ENCODE peak calls at places on chromosomes 13 and 19, in seven cellular contexts. W, D, S, X, M, I and Y are unnamed samples.

GRCh38 chr13:40974460-40975407 is 44.4 kb downstream of the ELF1 start:
- DNase-seq in W (peak; percentile 51), D (no peak), S (no peak), X (peak; percentile 58), M (no peak), I (no peak), Y (no peak)

GRCh38 chr13:31998131-31998530 is 33.4 kb upstream of the FRY start:
- DNase-seq in W (no peak), D (no peak), S (no peak), X (peak; percentile 13), M (no peak), I (no peak), Y (peak; percentile 23)

GRCh38 chr19:4971424-4971793 is 2.5 kb downstream of the KDM4B start:
- DNase-seq in W (peak; percentile 55), D (peak; percentile 83), S (no peak), X (no peak), M (no peak), I (no peak), Y (no peak)

GRCh38 chr13:109397285-109397684 is 389.1 kb downstream of the IRS2 start:
- DNase-seq in W (no peak), D (no peak), S (no peak), X (no peak), M (no peak), I (no peak), Y (no peak)

GRCh38 chr13:97921146-97921776 is 32.2 kb upstream of the IPO5 start:
- DNase-seq in W (peak; percentile 61), D (no peak), S (no peak), X (peak; percentile 11), M (no peak), I (no peak), Y (no peak)

GRCh38 chr19:8017808-8018207 is 12.4 kb upstream of the ELAVL1 start:
- DNase-seq in W (no peak), D (peak; percentile 5), S (no peak), X (no peak), M (no peak), I (no peak), Y (no peak)

GRCh38 chr13:40639226-40639681 is 27.2 kb downstream of the FOXO1 start:
- DNase-seq in W (peak; percentile 53), D (no peak), S (no peak), X (no peak), M (no peak), I (no peak), Y (peak; percentile 30)

GRCh38 chr19:53772943-53773342 is 51.2 kb downstream of the NLRP12 start:
- DNase-seq in W (peak; percentile 61), D (peak; percentile 37), S (no peak), X (peak; percentile 83), M (peak; percentile 34), I (no peak), Y (no peak)

GRCh38 chr19:46616631-46617322 is 8.1 kb downstream of the PTGIR start:
- DNase-seq in W (peak; percentile 76), D (peak; percentile 77), S (no peak), X (peak; percentile 83), M (no peak), I (peak; percentile 71), Y (no peak)

GRCh38 chr19:47661161-47661560 is 52.1 kb upstream of the EHD2 start:
- DNase-seq in W (peak; percentile 55), D (no peak), S (peak; percentile 77), X (no peak), M (no peak), I (no peak), Y (no peak)

GRCh38 chr19:3801412-3802096 is 15.4 kb upstream of the MATK start:
- DNase-seq in W (peak; percentile 45), D (peak; percentile 37), S (no peak), X (no peak), M (no peak), I (peak; percentile 34), Y (peak; percentile 43)

GRCh38 chr19:53467138-53467502 is 413 bp upstream of the ZNF813 start:
- DNase-seq in W (no peak), D (no peak), S (peak; percentile 68), X (peak; percentile 28), M (peak; percentile 27), I (peak; percentile 19), Y (peak; percentile 26)

GRCh38 chr13:33874871-33875270 is 56.9 kb downstream of the RFC3 start:
- DNase-seq in W (no peak), D (no peak), S (no peak), X (no peak), M (no peak), I (no peak), Y (no peak)

GRCh38 chr13:79779761-79780160 is 298.8 kb downstream of the NDFIP2 start:
- DNase-seq in W (peak; percentile 90), D (peak; percentile 33), S (no peak), X (peak; percentile 41), M (peak; percentile 23), I (no peak), Y (no peak)

GRCh38 chr19:4653793-4654436 is 14.6 kb downstream of the TNFAIP8L1 start:
- DNase-seq in W (no peak), D (no peak), S (no peak), X (no peak), M (no peak), I (no peak), Y (no peak)

GRCh38 chr13:40083841-40084240 is 428.4 kb downstream of the COG6 start:
- DNase-seq in W (no peak), D (no peak), S (no peak), X (no peak), M (no peak), I (no peak), Y (no peak)

GRCh38 chr19:7224205-7224833 is 69.9 kb downstream of the INSR start:
- DNase-seq in W (peak; percentile 61), D (peak; percentile 79), S (peak; percentile 77), X (no peak), M (peak; percentile 73), I (no peak), Y (peak; percentile 49)

GRCh38 chr19:48436586-48436985 is 9.2 kb upstream of the GRWD1 start:
- DNase-seq in W (no peak), D (no peak), S (no peak), X (no peak), M (no peak), I (no peak), Y (no peak)

GRCh38 chr13:73740681-73741080 is 393.5 kb downstream of the KLF12 start:
- DNase-seq in W (peak; percentile 76), D (no peak), S (no peak), X (no peak), M (no peak), I (no peak), Y (peak; percentile 13)

GRCh38 chr19:46624958-46625661 is at the start of gene PTGIR:
- DNase-seq in W (peak; percentile 92), D (peak; percentile 28), S (peak; percentile 96), X (peak; percentile 62), M (peak; percentile 84), I (peak; percentile 81), Y (peak; percentile 81)

GRCh38 chr19:52270266-52270885 is 989 bp downstream of the ZNF766 start:
- DNase-seq in W (peak; percentile 64), D (no peak), S (no peak), X (peak; percentile 37), M (no peak), I (no peak), Y (no peak)

GRCh38 chr13:51873837-51874236 is 12.1 kb downstream of the CCDC70 start:
- DNase-seq in W (no peak), D (no peak), S (no peak), X (no peak), M (no peak), I (no peak), Y (no peak)
- H3K4me1 ChIP-seq in W (no peaks in the 10 kb centered on the region), D (no peaks in the 10 kb centered on the region), S (no peaks in the 10 kb centered on the region), X (no peaks in the 10 kb centered on the region), M (no peaks in the 10 kb centered on the region), I (peaks cover 3% of the 10 kb centered on the region), Y (no peaks in the 10 kb centered on the region)

GRCh38 chr19:41869374-41869955 is 7.6 kb upstream of the CD79A start:
- DNase-seq in W (no peak), D (no peak), S (no peak), X (no peak), M (no peak), I (no peak), Y (no peak)
- H3K4me1 ChIP-seq in W (no peaks in the 10 kb centered on the region), D (peaks cover 13% of the 10 kb centered on the region), S (peaks cover 10% of the 10 kb centered on the region), X (no peaks in the 10 kb centered on the region), M (no peaks in the 10 kb centered on the region), I (peaks cover 77% of the 10 kb centered on the region), Y (no peaks in the 10 kb centered on the region)

GRCh38 chr19:42175952-42176648 is 41.4 kb downstream of the DEDD2 start:
- DNase-seq in W (peak; percentile 63), D (no peak), S (no peak), X (peak; percentile 30), M (no peak), I (no peak), Y (no peak)

GRCh38 chr19:42177686-42178019 is 39.8 kb downstream of the DEDD2 start:
- DNase-seq in W (no peak), D (no peak), S (no peak), X (no peak), M (no peak), I (no peak), Y (no peak)

GRCh38 chr19:42176649-42176989 is 40.9 kb downstream of the DEDD2 start:
- DNase-seq in W (peak; percentile 75), D (no peak), S (no peak), X (no peak), M (no peak), I (no peak), Y (no peak)

GRCh38 chr19:42175335-42175734 is 42.1 kb downstream of the DEDD2 start:
- DNase-seq in W (no peak), D (no peak), S (no peak), X (no peak), M (no peak), I (no peak), Y (no peak)

DNA sequence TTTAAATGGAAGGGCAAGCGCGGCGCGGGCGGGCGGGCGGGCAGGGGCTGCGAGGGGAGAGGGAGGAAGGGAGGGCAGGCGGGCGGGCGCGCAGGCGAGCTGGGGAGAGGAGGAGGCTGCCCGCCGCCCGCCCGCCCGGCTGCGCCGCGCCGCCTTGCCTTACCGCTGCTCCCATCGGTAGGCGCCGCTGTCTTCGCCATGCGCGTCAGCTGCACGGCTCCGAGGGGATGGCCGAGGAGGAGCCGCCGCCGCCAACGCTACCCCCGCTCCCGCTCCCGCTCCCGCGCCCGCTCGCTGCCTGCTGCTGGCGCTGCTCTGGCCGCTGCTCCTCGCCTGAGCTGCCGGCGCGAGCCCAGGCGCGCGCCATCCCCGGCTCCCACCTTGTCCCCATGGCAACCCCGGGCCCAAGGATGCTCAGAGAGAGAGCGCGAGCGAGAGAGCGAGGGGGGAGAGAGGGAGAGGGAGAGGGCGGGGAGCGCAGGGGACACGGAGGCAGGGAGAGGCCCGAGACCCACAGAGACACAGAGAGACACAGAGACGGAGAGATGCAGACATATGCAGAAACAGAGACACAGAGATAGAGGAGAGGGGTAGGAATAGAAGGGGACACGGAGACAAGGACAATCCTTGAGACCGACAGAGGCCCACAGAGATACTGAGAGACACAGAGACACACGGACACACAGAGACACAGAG is 40.3 kb downstream of the DEDD2 start:
- DNase-seq in W (peak; percentile 91), D (peak; percentile 60), S (peak; percentile 75), X (peak; percentile 91), M (peak; percentile 36), I (peak; percentile 66), Y (peak; percentile 48)
- H3K4me1 ChIP-seq in W (peaks cover 7% of the 10 kb centered on the region), D (no peaks in the 10 kb centered on the region), S (peaks cover 18% of the 10 kb centered on the region), X (peaks cover 3% of the 10 kb centered on the region), M (no peaks in the 10 kb centered on the region), I (peaks cover 16% of the 10 kb centered on the region), Y (peaks cover 6% of the 10 kb centered on the region)

DNA sequence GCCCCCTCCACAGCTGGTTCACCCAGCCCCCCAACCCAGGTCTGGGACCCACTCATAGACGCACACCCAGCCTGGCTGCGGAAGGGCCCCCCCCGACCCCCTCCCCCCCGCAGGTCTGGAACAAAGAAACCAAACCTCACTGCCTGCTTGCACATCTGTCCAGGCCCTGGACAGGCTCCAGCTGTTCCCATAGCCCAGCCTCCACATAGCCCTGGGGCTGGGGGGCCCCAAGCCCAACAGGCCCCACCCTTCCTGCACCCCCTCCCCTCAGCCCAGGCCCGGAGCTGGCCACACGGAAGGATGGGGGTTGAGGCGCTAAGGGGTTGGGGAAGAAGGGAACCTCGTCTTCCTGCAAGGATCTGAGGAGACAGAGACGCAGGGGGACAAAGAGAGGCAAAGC is 2.7 kb downstream of the KANK2 start:
- DNase-seq in W (no peak), D (no peak), S (no peak), X (peak; percentile 68), M (no peak), I (no peak), Y (peak; percentile 29)
- H3K4me1 ChIP-seq in W (peaks cover 16% of the 10 kb centered on the region), D (peaks cover 36% of the 10 kb centered on the region), S (peaks cover 78% of the 10 kb centered on the region), X (peaks cover 32% of the 10 kb centered on the region), M (peaks cover 18% of the 10 kb centered on the region), I (peaks cover 97% of the 10 kb centered on the region), Y (peaks cover 69% of the 10 kb centered on the region)